ENCODE peak calls at places on chromosomes 2 and 18, in ten cellular contexts. X, U, P, M, Q, L, I, R, E and J are unnamed samples.

GRCh38 chr2:12397861-12398260 is 318.9 kb upstream of the TRIB2 start:
- DNase-seq in X (no peak), U (no peak), P (no peak), M (no peak), Q (no peak), L (no peak), I (no peak), R (no peak), E (no peak), J (peak)

GRCh38 chr2:95024960-95025405 is 525 bp upstream of the MAL start:
- DNase-seq in X (no peak), U (no peak), P (no peak), M (no peak), Q (no peak), L (no peak), I (no peak), R (no peak), E (no peak), J (no peak)

GRCh38 chr2:231764124-231764523 is 17.0 kb downstream of the PDE6D start:
- DNase-seq in X (no peak), U (no peak), P (no peak), M (no peak), Q (no peak), L (no peak), I (no peak), R (no peak), E (no peak), J (no peak)

GRCh38 chr2:109186656-109187250 is 57.7 kb downstream of the SH3RF3 start:
- DNase-seq in X (no peak), U (no peak), P (no peak), M (no peak), Q (no peak), L (no peak), I (no peak), R (no peak), E (no peak), J (no peak)

GRCh38 chr2:67130526-67131309 is 266.4 kb upstream of the ETAA1 start:
- DNase-seq in X (no peak), U (no peak), P (peak), M (no peak), Q (no peak), L (no peak), I (no peak), R (no peak), E (no peak), J (no peak)

GRCh38 chr2:234258562-234259141 is 208.2 kb downstream of the SPP2 start:
- DNase-seq in X (no peak), U (no peak), P (no peak), M (no peak), Q (no peak), L (no peak), I (no peak), R (no peak), E (no peak), J (peak)

GRCh38 chr2:218860950-218861381 is 1.4 kb downstream of the WNT6 start:
- DNase-seq in X (no peak), U (no peak), P (peak), M (peak), Q (no peak), L (peak), I (no peak), R (no peak), E (no peak), J (no peak)

GRCh38 chr2:176092270-176093144 is at the start of gene HOXD13:
- DNase-seq in X (no peak), U (no peak), P (no peak), M (peak), Q (no peak), L (no peak), I (no peak), R (peak), E (no peak), J (no peak)

GRCh38 chr2:240460781-240461431 is 25.4 kb downstream of the GPC1 start:
- DNase-seq in X (no peak), U (no peak), P (no peak), M (peak), Q (no peak), L (no peak), I (no peak), R (no peak), E (no peak), J (no peak)

GRCh38 chr2:138716183-138716582 is 64.0 kb downstream of the NXPH2 start:
- DNase-seq in X (peak), U (no peak), P (no peak), M (no peak), Q (no peak), L (no peak), I (no peak), R (no peak), E (no peak), J (no peak)

GRCh38 chr2:236578411-236578846 is 8.8 kb downstream of the ACKR3 start:
- DNase-seq in X (no peak), U (no peak), P (no peak), M (peak), Q (no peak), L (no peak), I (no peak), R (no peak), E (no peak), J (no peak)

GRCh38 chr2:174632847-174633620 is 35.4 kb upstream of the WIPF1 start:
- DNase-seq in X (no peak), U (no peak), P (peak), M (no peak), Q (no peak), L (no peak), I (no peak), R (no peak), E (no peak), J (no peak)

GRCh38 chr2:27154481-27154880 is 5.7 kb downstream of the TCF23 start:
- DNase-seq in X (no peak), U (no peak), P (no peak), M (no peak), Q (no peak), L (no peak), I (no peak), R (no peak), E (no peak), J (no peak)

GRCh38 chr2:67159929-67160328 is 237.2 kb upstream of the ETAA1 start:
- DNase-seq in X (no peak), U (no peak), P (no peak), M (peak), Q (no peak), L (no peak), I (no peak), R (no peak), E (no peak), J (no peak)

GRCh38 chr2:37802899-37803379 is 122.1 kb upstream of the RMDN2 start:
- DNase-seq in X (no peak), U (no peak), P (peak), M (no peak), Q (peak), L (no peak), I (no peak), R (no peak), E (no peak), J (peak)

GRCh38 chr2:201070966-201071304 is 536 bp downstream of the HYCC2 start:
- DNase-seq in X (no peak), U (peak), P (peak), M (no peak), Q (no peak), L (no peak), I (no peak), R (no peak), E (no peak), J (no peak)

GRCh38 chr2:239225921-239226561 is 174.8 kb downstream of the HDAC4 start:
- DNase-seq in X (no peak), U (no peak), P (peak), M (peak), Q (no peak), L (no peak), I (no peak), R (peak), E (no peak), J (no peak)

GRCh38 chr2:39492701-39493100 is 55.6 kb upstream of the MAP4K3 start:
- DNase-seq in X (no peak), U (no peak), P (no peak), M (no peak), Q (no peak), L (no peak), I (no peak), R (no peak), E (no peak), J (no peak)

GRCh38 chr2:217539126-217539525 is 463.7 kb downstream of the TNS1 start:
- DNase-seq in X (no peak), U (no peak), P (no peak), M (no peak), Q (no peak), L (no peak), I (no peak), R (no peak), E (no peak), J (no peak)

GRCh38 chr2:233822781-233823730 is 31.3 kb downstream of the HJURP start:
- DNase-seq in X (no peak), U (no peak), P (no peak), M (peak), Q (no peak), L (peak), I (no peak), R (peak), E (no peak), J (no peak)

GRCh38 chr18:3869848-3870247 is 419.9 kb downstream of the TGIF1 start:
- DNase-seq in X (no peak), U (no peak), P (peak), M (no peak), Q (no peak), L (no peak), I (no peak), R (no peak), E (no peak), J (peak)

GRCh38 chr2:127326289-127326945 is 32.5 kb upstream of the ERCC3 start:
- DNase-seq in X (no peak), U (no peak), P (no peak), M (no peak), Q (no peak), L (no peak), I (no peak), R (no peak), E (no peak), J (no peak)

GRCh38 chr2:19810637-19811036 is 91.1 kb downstream of the TTC32 start:
- DNase-seq in X (no peak), U (no peak), P (no peak), M (no peak), Q (no peak), L (no peak), I (no peak), R (no peak), E (no peak), J (no peak)

GRCh38 chr2:38187416-38188127 is 111.6 kb upstream of the CYP1B1 start:
- DNase-seq in X (no peak), U (peak), P (peak), M (peak), Q (peak), L (no peak), I (no peak), R (peak), E (no peak), J (no peak)

GRCh38 chr2:15222856-15223255 is 338.3 kb downstream of the NBAS start:
- DNase-seq in X (no peak), U (no peak), P (no peak), M (no peak), Q (no peak), L (no peak), I (no peak), R (no peak), E (no peak), J (no peak)

GRCh38 chr2:239158641-239159475 is 242.0 kb downstream of the HDAC4 start:
- DNase-seq in X (no peak), U (no peak), P (no peak), M (peak), Q (no peak), L (peak), I (no peak), R (peak), E (no peak), J (no peak)

GRCh38 chr18:9861933-9862332 is 23.8 kb upstream of the TXNDC2 start:
- DNase-seq in X (peak), U (no peak), P (no peak), M (no peak), Q (no peak), L (no peak), I (no peak), R (no peak), E (no peak), J (no peak)

GRCh38 chr18:62963522-62963921 is 248.2 kb downstream of the PHLPP1 start:
- DNase-seq in X (no peak), U (no peak), P (no peak), M (no peak), Q (no peak), L (no peak), I (no peak), R (no peak), E (no peak), J (no peak)

GRCh38 chr2:217436386-217436785 is 566.4 kb downstream of the TNS1 start:
- DNase-seq in X (no peak), U (no peak), P (no peak), M (no peak), Q (no peak), L (no peak), I (no peak), R (no peak), E (no peak), J (no peak)

GRCh38 chr2:44668336-44668735 is 273.2 kb upstream of the SIX3 start:
- DNase-seq in X (peak), U (no peak), P (no peak), M (no peak), Q (no peak), L (no peak), I (no peak), R (no peak), E (no peak), J (no peak)

GRCh38 chr2:48572797-48573196 is 42.8 kb downstream of the STON1 start:
- DNase-seq in X (no peak), U (no peak), P (no peak), M (no peak), Q (no peak), L (no peak), I (no peak), R (no peak), E (no peak), J (no peak)

GRCh38 chr2:129794116-129794515 is 185.3 kb upstream of the RAB6C start:
- DNase-seq in X (no peak), U (no peak), P (no peak), M (no peak), Q (no peak), L (no peak), I (no peak), R (no peak), E (no peak), J (no peak)
- TF ChIP-seq CTCF in X (no peak), U (no peak), P (no peak), M (no peak), Q (no peak), L (no peak), I (no peak), R (no peak), E (no peak), J (no peak)

GRCh38 chr2:53856272-53856671 is 3.5 kb downstream of the GPR75 start:
- DNase-seq in X (no peak), U (no peak), P (no peak), M (no peak), Q (no peak), L (no peak), I (no peak), R (no peak), E (no peak), J (no peak)
- TF ChIP-seq CTCF in X (no peak), U (no peak), P (no peak), M (no peak), Q (no peak), L (no peak), I (no peak), R (no peak), E (no peak), J (no peak)

DNA sequence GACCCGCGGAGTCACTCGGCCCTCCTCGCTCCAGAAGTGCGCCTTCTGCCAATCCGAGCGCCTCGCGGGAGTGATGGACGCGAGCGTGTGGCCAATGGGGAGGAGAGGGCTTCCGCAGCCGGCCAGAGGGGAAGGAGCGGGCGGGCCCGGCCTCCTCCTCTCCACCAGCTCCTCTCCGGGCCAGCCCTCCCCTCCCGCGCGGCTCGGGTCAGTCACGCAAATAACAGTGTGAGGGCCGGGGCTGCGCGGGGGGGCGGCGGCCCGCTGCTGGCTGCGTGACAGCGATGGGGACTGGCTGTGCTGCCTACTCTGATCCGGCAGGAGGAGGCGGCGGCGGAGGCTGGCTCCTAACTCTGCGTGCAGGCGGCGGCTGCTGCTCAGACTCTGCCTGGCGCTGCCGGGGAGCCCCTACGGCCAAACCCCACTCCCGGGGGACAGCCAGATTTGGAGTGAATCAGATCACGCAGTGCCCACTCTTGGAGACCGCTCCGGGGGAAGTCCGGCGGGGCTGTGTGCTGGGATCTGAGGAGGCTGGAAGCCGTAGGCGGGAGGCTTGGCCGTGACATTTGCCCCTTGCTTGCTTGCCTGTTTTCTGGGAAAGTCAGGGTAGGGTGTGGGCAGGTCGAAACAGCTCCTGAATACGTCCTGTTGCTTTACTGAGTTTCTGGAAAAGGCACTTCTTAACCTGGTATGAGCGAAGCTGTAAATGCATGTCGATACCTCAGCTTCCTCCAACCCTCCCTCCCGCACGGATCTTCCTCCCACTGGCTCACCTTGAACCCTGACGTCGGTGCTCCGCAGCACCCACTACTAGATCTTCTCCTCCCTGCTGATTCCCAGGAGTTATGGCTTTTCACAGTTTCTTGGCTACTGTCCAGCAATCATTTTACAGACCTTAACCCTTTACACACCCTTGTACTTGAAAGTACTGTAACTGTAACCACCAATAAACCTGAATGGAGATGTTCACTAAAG is 97.9 kb upstream of the SERTAD2 start:
- DNase-seq in X (no peak), U (peak), P (peak), M (peak), Q (no peak), L (no peak), I (no peak), R (peak), E (peak), J (peak)
- TF ChIP-seq CTCF in X (peak), U (peak), P (peak), M (peak), Q (peak), L (peak), I (no peak), R (peak), E (peak), J (peak)

GRCh38 chr2:142601794-142602193 is 275.7 kb upstream of the KYNU start:
- DNase-seq in X (no peak), U (no peak), P (no peak), M (no peak), Q (no peak), L (no peak), I (no peak), R (no peak), E (no peak), J (no peak)
- TF ChIP-seq CTCF in X (no peak), U (no peak), P (no peak), M (no peak), Q (no peak), L (no peak), I (no peak), R (no peak), E (no peak), J (no peak)

DNA sequence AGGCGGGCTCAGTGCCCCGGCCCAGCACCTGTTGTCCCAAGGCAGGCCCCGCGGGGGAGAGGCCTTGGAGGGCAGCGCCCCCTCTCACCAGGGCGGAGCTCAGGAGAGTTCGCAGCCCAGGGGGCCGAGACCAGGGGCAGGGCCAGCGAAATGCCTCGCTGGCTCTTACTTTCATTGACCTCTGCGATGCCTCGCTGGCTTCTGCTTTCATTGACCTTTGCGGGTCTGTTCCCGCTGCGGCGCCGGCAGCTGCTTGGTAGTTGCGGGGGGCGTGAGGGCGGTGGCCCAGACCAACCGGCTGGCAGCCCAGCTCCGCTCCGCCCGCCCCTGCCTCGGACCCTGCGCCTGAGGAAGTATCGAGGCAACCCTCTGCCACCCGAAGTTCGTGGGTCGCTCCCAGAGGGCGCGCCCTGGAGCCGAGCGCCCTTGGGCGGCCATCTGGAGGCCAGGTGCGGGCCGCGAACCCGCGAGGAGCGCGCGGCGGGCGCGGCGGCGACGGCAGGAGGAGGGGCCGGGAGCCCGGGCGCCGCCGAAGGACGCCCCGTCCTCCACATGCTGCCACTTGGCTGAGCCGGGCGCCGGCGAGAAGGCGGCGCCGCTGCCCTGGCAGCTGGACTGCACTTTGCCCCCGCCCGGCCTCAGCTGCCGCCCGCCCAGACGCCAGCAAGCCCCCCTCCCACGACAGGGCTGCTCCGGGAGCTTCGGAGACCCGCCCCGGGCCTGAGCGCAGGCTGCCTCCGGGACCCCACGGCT is 118.0 kb upstream of the MSTN start:
- DNase-seq in X (peak), U (peak), P (peak), M (peak), Q (no peak), L (peak), I (no peak), R (peak), E (no peak), J (peak)
- TF ChIP-seq CTCF in X (peak), U (peak), P (peak), M (no peak), Q (peak), L (peak), I (no peak), R (peak), E (no peak), J (peak)

GRCh38 chr2:120251863-120252206 is 817 bp upstream of the RALB start:
- DNase-seq in X (no peak), U (peak), P (no peak), M (no peak), Q (no peak), L (no peak), I (no peak), R (no peak), E (no peak), J (no peak)

GRCh38 chr2:120252207-120253020 is at the start of gene RALB:
- DNase-seq in X (peak), U (peak), P (peak), M (peak), Q (no peak), L (peak), I (peak), R (peak), E (peak), J (peak)

GRCh38 chr2:120251077-120251476 is 1.6 kb upstream of the RALB start:
- DNase-seq in X (no peak), U (no peak), P (no peak), M (peak), Q (no peak), L (no peak), I (no peak), R (no peak), E (no peak), J (no peak)

GRCh38 chr2:120254178-120254577 is 1.5 kb downstream of the RALB start:
- DNase-seq in X (no peak), U (no peak), P (no peak), M (peak), Q (no peak), L (no peak), I (no peak), R (no peak), E (no peak), J (no peak)

DNA sequence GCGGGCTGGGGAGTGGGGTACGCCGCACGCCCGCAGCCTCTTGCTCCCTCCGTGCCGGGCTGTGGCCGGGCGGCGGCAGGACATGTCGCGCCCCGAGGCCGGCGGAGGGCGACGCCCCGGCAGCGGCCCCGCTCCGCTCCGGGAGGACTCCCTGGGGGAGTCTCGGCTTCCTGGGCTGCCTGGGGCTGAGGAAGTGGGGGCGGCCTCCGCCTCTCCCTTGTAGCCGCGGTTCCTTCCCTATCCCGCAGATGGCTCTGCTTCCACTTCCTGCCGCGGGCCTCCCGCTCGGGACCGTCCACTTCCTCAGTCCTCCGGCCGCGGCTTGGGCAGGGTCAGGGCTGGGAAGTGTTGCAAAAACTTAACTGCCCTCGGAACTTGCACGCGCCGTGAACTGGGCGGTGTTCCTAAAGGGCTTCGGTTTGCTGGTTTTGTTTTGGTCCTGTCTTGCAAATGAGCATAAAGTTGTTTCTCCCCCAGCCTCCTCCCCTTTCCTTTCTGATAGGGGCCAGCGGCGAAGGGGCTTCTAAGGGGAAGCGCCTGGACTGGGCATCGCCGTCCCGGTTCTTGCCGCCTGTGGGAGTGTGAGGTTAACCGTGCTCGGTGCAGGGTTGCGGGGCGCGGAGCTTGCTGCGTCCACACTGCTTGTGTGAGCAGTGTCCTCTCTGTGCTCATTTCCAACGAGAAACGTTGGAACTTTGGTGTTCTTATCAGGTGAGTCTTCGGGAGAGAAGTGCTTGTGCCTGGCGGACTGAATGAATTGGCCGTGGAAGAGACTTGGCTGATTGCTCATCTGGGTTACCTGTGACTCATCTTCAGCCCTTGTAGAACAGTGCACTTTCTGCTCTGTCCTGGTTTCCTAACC is 600 bp downstream of the RALB start:
- DNase-seq in X (peak), U (peak), P (peak), M (peak), Q (no peak), L (peak), I (peak), R (peak), E (no peak), J (peak)
- TF ChIP-seq CTCF in X (peak), U (no peak), P (peak), M (no peak), Q (peak), L (peak), I (no peak), R (no peak), E (no peak), J (peak)